ENCODE peak calls at places on chromosomes 12 and 14, in six cellular contexts. H is neuronal stem cell, V is mesenchymal stem cell, P is H9, I is mesendoderm, R is H1. S is an unnamed sample.

GRCh38 chr14:105475916-105476845 is 1.6 kb downstream of the CRIP2 start:
- DNase-seq in H (no peak), V (peak; percentile 65), P (peak; percentile 67), I (peak; percentile 84), R (no peak), S (peak; percentile 18)

GRCh38 chr12:47066278-47067048 is 13.0 kb upstream of the PCED1B start:
- DNase-seq in H (no peak), V (no peak), P (no peak), I (no peak), R (no peak), S (peak; percentile 54)

GRCh38 chr12:22569253-22569652 is 24.9 kb upstream of the C2CD5 start:
- DNase-seq in H (no peak), V (no peak), P (no peak), I (no peak), R (no peak), S (no peak)

GRCh38 chr12:71865166-71865713 is 25.7 kb downstream of the TBC1D15 start:
- DNase-seq in H (no peak), V (peak; percentile 89), P (no peak), I (peak; percentile 29), R (no peak), S (peak; percentile 94)

GRCh38 chr12:25388216-25388615 is 137.5 kb upstream of the KRAS start:
- DNase-seq in H (no peak), V (no peak), P (no peak), I (no peak), R (no peak), S (peak; percentile 25)

GRCh38 chr14:75126679-75127473 is at the start of gene NEK9:
- DNase-seq in H (peak; percentile 55), V (peak; percentile 84), P (peak; percentile 77), I (peak; percentile 93), R (peak; percentile 56), S (peak; percentile 75)

GRCh38 chr12:48031135-48031960 is 27.1 kb upstream of the COL2A1 start:
- DNase-seq in H (no peak), V (no peak), P (peak; percentile 64), I (peak; percentile 77), R (no peak), S (no peak)

GRCh38 chr14:94581127-94581999 is at the start of gene SERPINA5:
- DNase-seq in H (no peak), V (no peak), P (peak; percentile 76), I (peak; percentile 37), R (no peak), S (no peak)

GRCh38 chr12:57127710-57128518 is at the start of gene LRP1:
- DNase-seq in H (peak; percentile 81), V (peak; percentile 84), P (peak; percentile 88), I (peak; percentile 88), R (no peak), S (peak; percentile 82)

GRCh38 chr12:89156862-89157262 is 195.4 kb downstream of the DUSP6 start:
- DNase-seq in H (no peak), V (no peak), P (no peak), I (no peak), R (no peak), S (peak; percentile 67)

GRCh38 chr14:23297878-23298277 is 4.8 kb downstream of the PPP1R3E start:
- DNase-seq in H (no peak), V (no peak), P (no peak), I (no peak), R (no peak), S (no peak)

GRCh38 chr14:105929327-105930081 is 403.1 kb downstream of the TMEM121 start:
- DNase-seq in H (no peak), V (no peak), P (no peak), I (no peak), R (no peak), S (no peak)

GRCh38 chr12:109192358-109192757 is 76.0 kb downstream of the ACACB start:
- DNase-seq in H (no peak), V (peak; percentile 3), P (no peak), I (no peak), R (no peak), S (peak; percentile 64)

GRCh38 chr12:52139579-52140062 is 52.2 kb downstream of the KRT80 start:
- DNase-seq in H (no peak), V (no peak), P (peak; percentile 87), I (peak; percentile 75), R (no peak), S (peak; percentile 55)

DNA sequence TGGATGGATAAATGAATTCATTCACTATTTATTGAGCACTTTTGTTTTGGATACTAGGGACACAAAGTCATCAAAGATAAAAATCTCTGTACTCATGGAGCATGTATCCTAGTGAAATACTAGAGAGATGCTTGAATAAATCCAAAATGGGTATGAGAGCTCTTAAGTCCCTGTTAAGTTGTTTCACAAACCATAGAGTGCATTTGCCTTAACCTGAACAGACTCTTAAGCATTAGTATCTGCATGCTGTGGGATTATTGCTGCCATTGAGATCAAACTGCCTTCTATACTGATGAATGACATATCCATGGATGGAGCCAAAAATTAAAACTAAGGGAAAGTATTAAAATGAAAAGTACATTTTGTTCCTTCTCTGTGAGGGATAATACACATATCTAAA is 206.5 kb upstream of the KRR1 start:
- DNase-seq in H (no peak), V (no peak), P (no peak), I (no peak), R (no peak), S (no peak)
- H2BK15ac ChIP-seq in H (no peak overlapping the region), V (no peak overlapping the region), P (no peak overlapping the region), I (no peak overlapping the region), R (no peak overlapping the region), S (peak overlapping the region; percentile 10)

GRCh38 chr12:129136694-129137325 is 283.5 kb downstream of the GLT1D1 start:
- DNase-seq in H (no peak), V (no peak), P (no peak), I (no peak), R (no peak), S (no peak)

GRCh38 chr12:129138776-129139175 is 285.5 kb downstream of the GLT1D1 start:
- DNase-seq in H (no peak), V (no peak), P (no peak), I (no peak), R (no peak), S (no peak)
- H2BK15ac ChIP-seq in H (no peak overlapping the region), V (no peak overlapping the region), P (no peak overlapping the region), I (no peak overlapping the region), R (no peak overlapping the region), S (no peak overlapping the region)

DNA sequence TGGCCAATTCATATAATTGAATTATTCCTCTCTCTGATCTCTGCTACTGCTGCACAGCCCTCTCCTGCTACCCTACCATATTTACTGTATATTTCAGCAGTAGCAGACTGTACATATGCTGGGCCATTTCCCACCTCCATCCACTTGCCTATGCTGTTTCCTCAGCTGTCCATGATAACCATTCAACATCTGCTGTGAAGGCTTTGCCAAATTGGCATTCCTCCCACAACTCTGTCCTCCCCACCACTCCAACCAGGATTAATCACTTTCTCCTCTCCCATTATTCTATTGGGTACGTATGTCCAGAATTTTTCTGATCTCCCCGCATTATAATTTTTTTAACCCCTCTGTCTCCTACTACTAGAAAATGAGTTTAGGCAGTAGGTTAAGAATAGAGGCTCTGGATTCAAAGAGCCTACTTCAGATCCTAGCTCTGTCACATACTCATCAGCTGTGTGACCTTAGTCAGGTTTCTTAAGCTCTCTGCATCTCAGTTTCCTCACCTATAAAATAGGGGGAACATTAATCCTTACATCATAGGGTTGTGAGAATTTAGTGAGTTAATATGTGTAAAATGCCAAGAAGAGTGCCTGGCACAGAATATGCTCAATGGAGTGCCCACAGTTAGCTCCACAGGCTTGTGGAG is 123.3 kb downstream of the KICS2 start:
- DNase-seq in H (no peak), V (no peak), P (no peak), I (no peak), R (no peak), S (peak; percentile 84)
- H2BK15ac ChIP-seq in H (no peak overlapping the region), V (no peak overlapping the region), P (no peak overlapping the region), I (no peak overlapping the region), R (no peak overlapping the region), S (peak overlapping the region; percentile 86)

GRCh38 chr14:42004321-42004720 is 397.6 kb downstream of the LRFN5 start:
- DNase-seq in H (no peak), V (no peak), P (no peak), I (peak; percentile 73), R (no peak), S (no peak)
- H2BK15ac ChIP-seq in H (no peak overlapping the region), V (no peak overlapping the region), P (no peak overlapping the region), I (no peak overlapping the region), R (no peak overlapping the region), S (no peak overlapping the region)

DNA sequence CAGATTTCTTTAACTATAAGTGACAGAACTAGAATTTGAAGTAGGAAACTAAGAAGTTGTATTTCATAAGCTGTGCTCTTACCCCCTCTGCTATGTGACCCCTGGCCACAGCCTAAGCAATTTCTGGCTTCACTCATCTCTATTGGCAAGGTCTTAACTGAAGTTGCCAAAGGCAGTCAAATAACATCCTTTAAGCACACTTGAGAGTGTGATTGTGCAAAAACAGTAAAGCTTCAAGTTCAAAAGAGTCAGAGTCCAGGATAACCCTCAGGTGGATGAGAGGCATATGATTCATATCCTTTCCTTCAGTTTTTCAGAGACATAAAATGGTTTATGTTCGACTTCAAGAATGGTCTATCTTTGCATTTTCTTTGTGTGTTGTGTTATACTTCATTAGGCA is 45.2 kb downstream of the GRIP1 start:
- DNase-seq in H (no peak), V (no peak), P (no peak), I (no peak), R (no peak), S (no peak)
- H2BK15ac ChIP-seq in H (no peak overlapping the region), V (no peak overlapping the region), P (no peak overlapping the region), I (no peak overlapping the region), R (no peak overlapping the region), S (no peak overlapping the region)

GRCh38 chr12:106889326-106889725 is 66.4 kb upstream of the TMEM263 start:
- DNase-seq in H (no peak), V (no peak), P (no peak), I (no peak), R (no peak), S (no peak)

GRCh38 chr12:106888348-106888970 is 67.2 kb upstream of the TMEM263 start:
- DNase-seq in H (no peak), V (no peak), P (no peak), I (no peak), R (no peak), S (no peak)

GRCh38 chr12:106885546-106886249 is 70.0 kb upstream of the TMEM263 start:
- DNase-seq in H (no peak), V (no peak), P (no peak), I (no peak), R (no peak), S (no peak)

GRCh38 chr12:106885026-106885425 is 70.7 kb upstream of the TMEM263 start:
- DNase-seq in H (no peak), V (no peak), P (no peak), I (no peak), R (no peak), S (no peak)

DNA sequence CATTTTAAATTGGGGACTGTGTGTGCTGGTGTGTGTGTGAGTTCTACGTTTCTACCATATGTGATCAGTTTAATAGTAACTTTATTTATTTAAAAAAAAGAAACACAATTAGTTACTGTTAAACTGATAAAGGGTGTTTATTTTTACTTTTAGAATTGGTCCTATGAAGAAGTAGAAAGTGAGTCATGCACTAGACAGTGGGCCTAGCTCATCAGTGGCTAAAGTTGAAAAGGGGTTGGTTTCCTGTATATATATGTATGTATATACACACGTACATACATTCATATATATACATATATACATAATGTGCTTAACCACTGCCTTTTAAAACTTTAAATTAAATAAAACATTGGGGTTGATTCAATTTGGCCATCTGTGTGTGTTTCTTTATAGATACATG is 68.8 kb upstream of the TMEM263 start:
- DNase-seq in H (no peak), V (no peak), P (no peak), I (no peak), R (no peak), S (peak; percentile 62)
- H2BK15ac ChIP-seq in H (no peak overlapping the region), V (no peak overlapping the region), P (no peak overlapping the region), I (no peak overlapping the region), R (no peak overlapping the region), S (no peak overlapping the region)

GRCh38 chr12:60094436-60094835 is 498.6 kb downstream of the SLC16A7 start:
- DNase-seq in H (no peak), V (peak; percentile 9), P (no peak), I (no peak), R (no peak), S (peak; percentile 26)
- H2BK15ac ChIP-seq in H (no peak overlapping the region), V (no peak overlapping the region), P (no peak overlapping the region), I (no peak overlapping the region), R (no peak overlapping the region), S (no peak overlapping the region)

S was measured in IMR-90.